ENCODE peak calls at places on chromosomes 6 and 20, in six cellular contexts. P is IMR-90, T is H1, B is mesendoderm, M is mesenchymal stem cell, O is trophoblast cell. F is an unnamed sample.

GRCh38 chr6:144351741-144352140 is 66.6 kb downstream of the UTRN start:
- DNase-seq in O (no peak), T (no peak), B (no peak), M (no peak), P (no peak), F (no peak)

GRCh38 chr6:132962936-132963579 is 148.7 kb downstream of the RPS12 start:
- DNase-seq in O (peak; percentile 83), B (peak; percentile 83), M (peak; percentile 67), P (peak; percentile 77), T (peak; percentile 91), F (peak; percentile 64)

GRCh38 chr20:63061051-63061531 is 54.3 kb upstream of the BHLHE23 start:
- DNase-seq in O (no peak), T (peak; percentile 39), B (no peak), M (no peak), P (no peak), F (no peak)

GRCh38 chr6:78948785-78949184 is 81.4 kb downstream of the IRAK1BP1 start:
- DNase-seq in O (no peak), P (no peak), B (no peak), T (no peak), M (no peak), F (no peak)

GRCh38 chr6:11494786-11495564 is 42.6 kb upstream of the TMEM170B start:
- DNase-seq in T (no peak), B (peak; percentile 68), P (no peak), M (peak; percentile 77), O (peak; percentile 18), F (no peak)

GRCh38 chr6:138546733-138547185 is 47.5 kb upstream of the NHSL1 start:
- DNase-seq in T (no peak), B (peak; percentile 88), M (peak; percentile 42), O (no peak), P (peak; percentile 67), F (no peak)

GRCh38 chr20:13771853-13772453 is 12.8 kb downstream of the ESF1 start:
- DNase-seq in B (peak; percentile 8), M (peak; percentile 42), P (peak; percentile 27), O (peak; percentile 74), T (no peak), F (no peak)

GRCh38 chr6:13112921-13113320 is 215.4 kb downstream of the TBC1D7 start:
- DNase-seq in O (no peak), M (no peak), P (no peak), T (no peak), B (no peak), F (no peak)

GRCh38 chr6:125906158-125906998 is 50.2 kb upstream of the HINT3 start:
- DNase-seq in M (peak; percentile 38), P (peak; percentile 27), O (peak; percentile 54), T (peak; percentile 85), B (peak; percentile 67), F (peak; percentile 24)

GRCh38 chr6:42929928-42930360 is 664 bp downstream of the CNPY3 start:
- DNase-seq in M (peak; percentile 89), B (no peak), P (peak; percentile 82), O (peak; percentile 60), T (no peak), F (no peak)

GRCh38 chr6:144217264-144217663 is 66.9 kb downstream of the STX11 start:
- DNase-seq in M (peak; percentile 80), P (no peak), O (no peak), B (no peak), T (no peak), F (no peak)

GRCh38 chr20:3318226-3318884 is 79.4 kb upstream of the SLC4A11 start:
- DNase-seq in B (no peak), T (no peak), P (peak; percentile 81), M (peak; percentile 36), O (peak; percentile 94), F (no peak)

GRCh38 chr6:116570856-116571682 is at the start of gene RWDD1:
- DNase-seq in T (peak; percentile 95), O (peak; percentile 99), B (peak; percentile 100), M (peak; percentile 100), P (peak; percentile 100), F (peak; percentile 98)

GRCh38 chr20:25314497-25315417 is 66.9 kb downstream of the PYGB start:
- DNase-seq in O (peak; percentile 42), T (no peak), P (no peak), M (no peak), B (no peak), F (no peak)

GRCh38 chr6:110102411-110102810 is 77.1 kb downstream of the WASF1 start:
- DNase-seq in O (no peak), P (no peak), M (no peak), T (no peak), B (no peak), F (no peak)

GRCh38 chr6:116580198-116580597 is 8.9 kb downstream of the RWDD1 start:
- DNase-seq in P (peak; percentile 74), M (peak; percentile 40), T (no peak), O (peak; percentile 56), B (no peak), F (no peak)

GRCh38 chr6:21590345-21590744 is 3.2 kb upstream of the SOX4 start:
- DNase-seq in O (no peak), B (no peak), M (no peak), T (no peak), P (no peak), F (no peak)

GRCh38 chr20:53124075-53124532 is 151.9 kb downstream of the TSHZ2 start:
- DNase-seq in O (peak; percentile 25), M (no peak), B (no peak), P (no peak), T (no peak), F (no peak)

GRCh38 chr6:31525932-31526591 is 2.7 kb upstream of the MCCD1 start:
- DNase-seq in B (no peak), O (peak; percentile 69), M (peak; percentile 71), P (peak; percentile 57), T (no peak), F (no peak)

GRCh38 chr6:30135757-30136156 is at the start of gene TRIM40:
- DNase-seq in P (no peak), O (no peak), B (no peak), M (no peak), T (no peak), F (no peak)

GRCh38 chr6:68778356-68779020 is 143.4 kb downstream of the ADGRB3 start:
- DNase-seq in T (peak; percentile 50), M (peak; percentile 64), O (peak; percentile 23), B (peak; percentile 72), P (peak; percentile 7), F (peak; percentile 30)

GRCh38 chr20:58312836-58313235 is 3.3 kb downstream of the RAB22A start:
- DNase-seq in P (no peak), T (no peak), O (no peak), M (no peak), B (no peak), F (no peak)

GRCh38 chr6:106973841-106974336 is 640 bp downstream of the CD24 start:
- DNase-seq in O (peak; percentile 41), B (peak; percentile 67), P (no peak), M (peak; percentile 22), T (no peak), F (peak; percentile 63)

GRCh38 chr6:106974337-106974998 is at the start of gene CD24:
- DNase-seq in O (peak; percentile 52), T (peak; percentile 91), B (peak; percentile 73), M (peak; percentile 15), P (no peak), F (peak; percentile 70)

GRCh38 chr6:106974999-106975698 is 620 bp upstream of the CD24 start:
- DNase-seq in M (peak; percentile 33), O (peak; percentile 80), T (peak; percentile 82), P (no peak), B (peak; percentile 76), F (peak; percentile 71)

GRCh38 chr6:106976270-106976669 is 1.7 kb upstream of the CD24 start:
- DNase-seq in O (peak; percentile 62), P (no peak), M (no peak), T (no peak), B (no peak), F (no peak)

DNA sequence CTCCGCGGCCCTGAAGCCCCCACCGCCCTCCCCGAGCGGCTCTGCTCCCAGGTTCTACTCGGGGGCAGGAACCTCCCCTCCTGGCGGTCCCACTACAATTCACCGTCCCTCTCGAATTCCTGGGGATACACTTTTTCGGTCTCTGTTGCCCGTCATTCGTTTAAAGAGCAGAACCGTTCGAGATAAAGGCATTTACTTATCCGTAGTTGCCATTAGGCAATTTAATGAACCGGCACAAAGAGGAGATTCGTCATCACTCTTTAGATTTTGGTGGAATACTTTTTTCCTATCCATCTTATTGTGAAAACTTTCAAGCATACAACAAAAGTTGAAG is 1.1 kb upstream of the CD24 start:
- DNase-seq in T (no peak), O (peak; percentile 23), P (no peak), B (peak; percentile 64), M (peak; percentile 17), F (peak; percentile 31)
- H2BK5ac ChIP-seq in T (peak overlapping the region; percentile 86), O (peak overlapping the region; percentile 93), P (no peak overlapping the region), B (no peak overlapping the region), M (no peak overlapping the region), F (no peak overlapping the region)

DNA sequence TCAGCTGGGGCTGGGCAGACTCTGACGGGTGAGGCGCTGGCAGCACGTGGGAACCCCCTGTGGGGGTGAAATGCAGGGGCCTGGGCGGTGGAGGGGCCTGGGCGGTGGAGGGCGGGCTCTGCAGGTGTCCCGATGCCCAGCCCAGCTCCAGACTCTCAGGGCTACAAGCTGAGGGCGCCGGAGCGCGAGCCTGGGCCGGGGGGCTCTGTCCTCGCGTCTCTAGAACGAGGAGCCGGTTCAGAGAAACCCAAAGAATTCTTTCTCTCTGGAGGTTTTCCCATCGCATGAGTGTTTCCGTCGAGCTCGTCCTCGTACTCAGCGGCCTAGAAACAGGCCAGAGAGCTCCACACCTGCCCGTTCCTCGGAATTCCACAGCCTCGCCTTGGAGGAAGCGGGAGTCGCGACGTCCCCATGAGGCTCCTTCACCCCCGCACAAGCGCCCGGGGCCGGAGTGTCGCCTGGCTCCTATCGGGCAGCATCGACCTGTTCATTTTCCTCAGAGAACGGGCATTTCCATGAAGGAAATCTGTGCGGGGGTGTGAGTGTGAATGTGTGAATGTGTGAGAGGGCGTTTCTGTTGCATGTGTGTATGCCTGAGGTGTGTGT is 76.9 kb downstream of the SMOC2 start:
- DNase-seq in O (no peak), P (no peak), M (no peak), B (no peak), T (no peak), F (no peak)
- H3K23ac ChIP-seq in O (no peak overlapping the region), P (no peak overlapping the region), M (no peak overlapping the region), B (no peak overlapping the region), T (no peak overlapping the region), F (no peak overlapping the region)

DNA sequence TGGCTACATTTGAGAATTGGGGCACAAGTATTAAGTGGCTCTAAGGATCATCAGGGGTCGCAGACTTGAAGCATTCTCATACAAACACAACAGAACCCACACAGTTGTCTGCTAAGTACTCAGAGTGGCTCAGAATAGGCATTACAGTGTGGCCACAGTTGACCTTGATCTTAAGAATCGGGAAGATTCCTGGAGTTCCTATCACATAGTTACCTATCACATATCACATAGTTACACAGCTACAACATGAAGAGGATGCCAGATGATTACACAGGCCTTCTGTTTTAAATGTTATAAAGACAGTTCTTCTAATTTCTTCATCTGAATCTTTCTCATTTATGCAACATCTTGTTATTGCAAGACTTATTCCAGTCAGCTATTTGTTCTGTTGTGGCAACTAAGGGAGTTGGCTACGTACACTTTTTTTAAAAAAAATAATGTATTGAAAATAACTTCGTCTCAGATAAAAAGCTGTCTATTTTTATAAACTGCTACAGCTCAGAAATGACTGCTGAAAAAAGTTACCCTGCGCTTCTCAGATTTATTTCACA is 129.0 kb downstream of the REV3L start:
- DNase-seq in M (no peak), O (peak; percentile 75), P (peak; percentile 36), B (peak; percentile 13), T (no peak), F (no peak)
- H3K36me3 ChIP-seq in M (peaks cover 3% of the 10 kb centered on the region), O (peaks cover 3% of the 10 kb centered on the region), P (peaks cover 30% of the 10 kb centered on the region), B (no peaks in the 10 kb centered on the region), T (no peaks in the 10 kb centered on the region), F (no peaks in the 10 kb centered on the region)

GRCh38 chr20:49170714-49171113 is 17.4 kb downstream of the STAU1 start:
- DNase-seq in O (no peak), B (no peak), T (no peak), P (no peak), M (no peak), F (no peak)
- H2BK5ac ChIP-seq in O (no peak overlapping the region), B (no peak overlapping the region), T (no peak overlapping the region), P (no peak overlapping the region), M (no peak overlapping the region), F (no peak overlapping the region)

GRCh38 chr20:40317156-40317790 is 371.8 kb downstream of the MAFB start:
- DNase-seq in O (peak; percentile 77), P (no peak), M (no peak), T (no peak), B (no peak), F (no peak)
- H3K23ac ChIP-seq in O (no peak overlapping the region), P (no peak overlapping the region), M (no peak overlapping the region), T (no peak overlapping the region), B (no peak overlapping the region), F (no peak overlapping the region)